ENCODE peak calls at places on chromosomes 11 and 22, in nine cellular contexts. U is activated T-cell treated with anti-CD3 and anti-CD28 coated beads, Interleukin-2, amount 50 U/mL, for 72 hours; W is WTC11; R is RPMI8226; B is mucosa of descending colon; A is NCI-H226; E is activated CD8-positive, alpha-beta memory T cell treated with anti-CD3 and anti-CD28 coated beads, Interleukin-2, amount 10 ng/mL, durations not matched to agents 7 days and 5 days; I is psoas muscle; O is T-cell. C is an unnamed sample.

GRCh38 chr11:60782393-60783140 is 2.6 kb upstream of the MS4A10 start:
- DNase-seq in U (no peak), W (no peak), R (no peak), B (no peak), A (no peak), E (no peak), I (no peak), O (no peak), C (no peak)

GRCh38 chr22:19815093-19815822 is 39.4 kb downstream of the GNB1L start:
- DNase-seq in U (no peak), W (no peak), R (no peak), B (no peak), A (peak), E (peak), I (no peak), O (no peak), C (no peak)

GRCh38 chr11:13114566-13115465 is 105.7 kb downstream of the RASSF10 start:
- DNase-seq in U (peak), W (peak), R (peak), B (no peak), A (no peak), E (no peak), I (no peak), O (no peak), C (no peak)

GRCh38 chr11:66363805-66364535 is 7.6 kb downstream of the SLC29A2 start:
- DNase-seq in U (peak), W (peak), R (peak), B (peak), A (no peak), E (peak), I (peak), O (peak), C (no peak)

GRCh38 chr11:76610371-76610770 is 60.2 kb downstream of the LRRC32 start:
- DNase-seq in U (no peak), W (no peak), R (no peak), B (no peak), A (no peak), E (no peak), I (no peak), O (no peak), C (no peak)

GRCh38 chr11:118625036-118625690 is 17.7 kb downstream of the PHLDB1 start:
- DNase-seq in U (no peak), W (no peak), R (no peak), B (no peak), A (no peak), E (no peak), I (no peak), O (no peak), C (no peak)

GRCh38 chr11:112884012-112884767 is 77.0 kb upstream of the NCAM1 start:
- DNase-seq in U (no peak), W (no peak), R (no peak), B (no peak), A (no peak), E (no peak), I (no peak), O (no peak), C (no peak)

GRCh38 chr11:65695459-65696241 is 16.4 kb upstream of the KAT5 start:
- DNase-seq in U (no peak), W (no peak), R (no peak), B (peak), A (no peak), E (no peak), I (no peak), O (no peak), C (no peak)

GRCh38 chr22:22948651-22949611 is 61.3 kb downstream of the IGLL5 start:
- DNase-seq in U (no peak), W (no peak), R (peak), B (no peak), A (no peak), E (peak), I (no peak), O (no peak), C (no peak)

GRCh38 chr22:47307326-47307725 is 544.9 kb downstream of the TBC1D22A start:
- DNase-seq in U (no peak), W (no peak), R (peak), B (no peak), A (no peak), E (peak), I (no peak), O (no peak), C (no peak)

GRCh38 chr11:134181707-134182106 is 42.1 kb downstream of the NCAPD3 start:
- DNase-seq in U (no peak), W (no peak), R (no peak), B (no peak), A (no peak), E (no peak), I (peak), O (no peak), C (no peak)

GRCh38 chr11:133579165-133580031 is 47.1 kb upstream of the OPCML start:
- DNase-seq in U (no peak), W (peak), R (no peak), B (no peak), A (no peak), E (no peak), I (no peak), O (no peak), C (no peak)

GRCh38 chr11:87366766-87367405 is 329.2 kb downstream of the TMEM135 start:
- DNase-seq in U (no peak), W (no peak), R (no peak), B (no peak), A (peak), E (no peak), I (no peak), O (no peak), C (no peak)

GRCh38 chr11:21105196-21105917 is 436.0 kb downstream of the NELL1 start:
- DNase-seq in U (no peak), W (no peak), R (no peak), B (no peak), A (no peak), E (no peak), I (no peak), O (no peak), C (no peak)

GRCh38 chr11:9250139-9250582 is 15.0 kb downstream of the DENND5A start:
- DNase-seq in U (peak), W (no peak), R (peak), B (no peak), A (no peak), E (peak), I (no peak), O (no peak), C (no peak)

GRCh38 chr11:130580372-130580771 is 131.9 kb downstream of the ADAMTS15 start:
- DNase-seq in U (no peak), W (no peak), R (no peak), B (no peak), A (peak), E (no peak), I (no peak), O (no peak), C (no peak)

GRCh38 chr11:133951484-133952198 is 5.1 kb downstream of the IGSF9B start:
- DNase-seq in U (no peak), W (peak), R (no peak), B (no peak), A (no peak), E (no peak), I (no peak), O (no peak), C (no peak)

GRCh38 chr22:35253946-35254345 is 3.3 kb upstream of the HMGXB4 start:
- DNase-seq in U (no peak), W (no peak), R (no peak), B (no peak), A (no peak), E (no peak), I (no peak), O (no peak), C (no peak)

GRCh38 chr22:39182478-39183030 is 30.1 kb upstream of the CBX7 start:
- DNase-seq in U (no peak), W (no peak), R (no peak), B (no peak), A (no peak), E (no peak), I (no peak), O (no peak), C (no peak)

GRCh38 chr11:2700415-2701211 is 819 bp upstream of the KCNQ1OT1 start:
- DNase-seq in U (peak), W (peak), R (no peak), B (peak), A (no peak), E (peak), I (peak), O (no peak), C (no peak)

C was measured in esophagus squamous epithelium.